ENCODE peak calls at places on chromosomes 16 and 17, in five cellular contexts. Q, V, F, J and D are unnamed samples.

GRCh38 chr17:2172447-2172938 is 117.6 kb downstream of the HIC1 start:
- DNase-seq in V (no peak), F (no peak), J (no peak), Q (no peak), D (no peak)

GRCh38 chr17:68437979-68438877 is 19.1 kb downstream of the WIPI1 start:
- DNase-seq in J (no peak), F (peak), Q (no peak), V (peak), D (no peak)

GRCh38 chr16:68287276-68288251 is 23.2 kb downstream of the SLC7A6OS start:
- DNase-seq in F (no peak), Q (no peak), V (no peak), J (no peak), D (no peak)

GRCh38 chr16:1745181-1745899 is 26.0 kb downstream of the NME3 start:
- DNase-seq in F (no peak), J (no peak), V (no peak), Q (no peak), D (no peak)

GRCh38 chr17:78235885-78236284 is 4.5 kb downstream of the TMEM235 start:
- DNase-seq in V (no peak), Q (no peak), F (no peak), J (no peak), D (no peak)

GRCh38 chr16:19288872-19289799 is 3.6 kb downstream of the CLEC19A start:
- DNase-seq in V (no peak), Q (no peak), F (no peak), J (no peak), D (no peak)

GRCh38 chr17:29369831-29370735 is 20.1 kb upstream of the TAOK1 start:
- DNase-seq in F (peak), Q (peak), V (peak), J (peak), D (peak)

GRCh38 chr17:73210002-73210678 is 17.3 kb downstream of the COG1 start:
- DNase-seq in Q (no peak), V (no peak), F (no peak), J (no peak), D (peak)

GRCh38 chr16:67857547-67858233 is 10.2 kb upstream of the CENPT start:
- DNase-seq in F (no peak), Q (no peak), J (peak), V (peak), D (no peak)

GRCh38 chr16:50588276-50588675 is 40.1 kb downstream of the NKD1 start:
- DNase-seq in J (no peak), V (no peak), Q (no peak), F (no peak), D (no peak)

GRCh38 chr16:89006036-89006752 is 29.2 kb upstream of the CBFA2T3 start:
- DNase-seq in V (no peak), J (no peak), Q (no peak), F (no peak), D (no peak)

GRCh38 chr16:5200123-5200522 is 102.5 kb upstream of the EEF2KMT start:
- DNase-seq in V (no peak), Q (no peak), J (no peak), F (no peak), D (no peak)

GRCh38 chr16:87780385-87780989 is 14.7 kb upstream of the KLHDC4 start:
- DNase-seq in V (no peak), F (peak), Q (no peak), J (peak), D (peak)

GRCh38 chr16:89407925-89408300 is 82.4 kb downstream of the ANKRD11 start:
- DNase-seq in F (no peak), Q (no peak), V (no peak), J (peak), D (no peak)

GRCh38 chr16:66103245-66103644 is 263.2 kb upstream of the CDH5 start:
- DNase-seq in J (no peak), F (no peak), V (no peak), Q (no peak), D (peak)

GRCh38 chr17:31373150-31374082 is 18.1 kb upstream of the RAB11FIP4 start:
- DNase-seq in Q (no peak), F (no peak), J (no peak), V (peak), D (peak)

GRCh38 chr17:76682306-76682705 is 28.5 kb downstream of the MXRA7 start:
- DNase-seq in F (no peak), J (no peak), V (no peak), Q (no peak), D (no peak)